ENCODE peak calls at places on chromosomes 4 and X, in eight cellular contexts. One of them, this sample, is unnamed.

GRCh38 chr4:157664726-157665125 is 444.2 kb downstream of the GRIA2 start:
- DNase-seq in upper lobe of right lung: no peak
- DNase-seq in coronary artery: no peak
- DNase-seq in SK-N-SH: no peak
- DNase-seq in lower lobe of right lung: no peak
- DNase-seq in astrocyte of the cerebellum: peak
- DNase-seq in HFF-Myc: no peak
- DNase-seq in GM12878: no peak
- DNase-seq in this sample: no peak

GRCh38 chr4:140094701-140095420 is 59.1 kb downstream of the MAML3 start:
- DNase-seq in coronary artery: no peak
- DNase-seq in HFF-Myc: no peak
- DNase-seq in GM12878: no peak
- DNase-seq in SK-N-SH: peak
- DNase-seq in lower lobe of right lung: peak
- DNase-seq in astrocyte of the cerebellum: no peak
- DNase-seq in upper lobe of right lung: peak
- DNase-seq in this sample: peak

GRCh38 chrX:53831662-53832635 is 145.4 kb upstream of the HUWE1 start:
- DNase-seq in SK-N-SH: peak
- DNase-seq in HFF-Myc: peak
- DNase-seq in GM12878: peak
- DNase-seq in upper lobe of right lung: no peak
- DNase-seq in lower lobe of right lung: no peak
- DNase-seq in coronary artery: no peak
- DNase-seq in astrocyte of the cerebellum: no peak
- DNase-seq in this sample: no peak

GRCh38 chr4:74370912-74371311 is 6.0 kb downstream of the EREG start:
- DNase-seq in lower lobe of right lung: no peak
- DNase-seq in GM12878: no peak
- DNase-seq in SK-N-SH: peak
- DNase-seq in HFF-Myc: peak
- DNase-seq in upper lobe of right lung: no peak
- DNase-seq in coronary artery: no peak
- DNase-seq in astrocyte of the cerebellum: peak
- DNase-seq in this sample: no peak

GRCh38 chr4:184255361-184255760 is 37.7 kb upstream of the ENPP6 start:
- DNase-seq in upper lobe of right lung: no peak
- DNase-seq in HFF-Myc: no peak
- DNase-seq in astrocyte of the cerebellum: no peak
- DNase-seq in GM12878: no peak
- DNase-seq in SK-N-SH: peak
- DNase-seq in lower lobe of right lung: no peak
- DNase-seq in coronary artery: no peak
- DNase-seq in this sample: no peak

GRCh38 chr4:169064281-169064680 is 54.2 kb upstream of the CBR4 start:
- DNase-seq in HFF-Myc: no peak
- DNase-seq in upper lobe of right lung: no peak
- DNase-seq in lower lobe of right lung: no peak
- DNase-seq in astrocyte of the cerebellum: no peak
- DNase-seq in GM12878: no peak
- DNase-seq in SK-N-SH: no peak
- DNase-seq in coronary artery: no peak
- DNase-seq in this sample: no peak

GRCh38 chrX:115448146-115448545 is 112.8 kb upstream of the PLS3 start:
- DNase-seq in HFF-Myc: no peak
- DNase-seq in lower lobe of right lung: no peak
- DNase-seq in astrocyte of the cerebellum: no peak
- DNase-seq in coronary artery: no peak
- DNase-seq in GM12878: no peak
- DNase-seq in upper lobe of right lung: no peak
- DNase-seq in SK-N-SH: no peak
- DNase-seq in this sample: no peak

GRCh38 chrX:31931225-31931624 is 859.4 kb upstream of the FTHL17 start:
- DNase-seq in lower lobe of right lung: no peak
- DNase-seq in upper lobe of right lung: no peak
- DNase-seq in GM12878: no peak
- DNase-seq in astrocyte of the cerebellum: peak
- DNase-seq in HFF-Myc: no peak
- DNase-seq in SK-N-SH: no peak
- DNase-seq in coronary artery: no peak
- DNase-seq in this sample: no peak

GRCh38 chr4:112083587-112084347 is 61.5 kb upstream of the FAM241A start:
- DNase-seq in astrocyte of the cerebellum: no peak
- DNase-seq in SK-N-SH: no peak
- DNase-seq in lower lobe of right lung: no peak
- DNase-seq in upper lobe of right lung: no peak
- DNase-seq in coronary artery: no peak
- DNase-seq in GM12878: no peak
- DNase-seq in HFF-Myc: no peak
- DNase-seq in this sample: no peak

GRCh38 chrX:115561605-115562491 is 874 bp downstream of the PLS3 start:
- DNase-seq in GM12878: no peak
- DNase-seq in coronary artery: peak
- DNase-seq in upper lobe of right lung: peak
- DNase-seq in lower lobe of right lung: peak
- DNase-seq in HFF-Myc: no peak
- DNase-seq in SK-N-SH: peak
- DNase-seq in astrocyte of the cerebellum: no peak
- DNase-seq in this sample: no peak

GRCh38 chrX:135170877-135171519 is at the start of gene CT55:
- DNase-seq in lower lobe of right lung: no peak
- DNase-seq in coronary artery: no peak
- DNase-seq in HFF-Myc: no peak
- DNase-seq in astrocyte of the cerebellum: no peak
- DNase-seq in GM12878: no peak
- DNase-seq in SK-N-SH: peak
- DNase-seq in upper lobe of right lung: no peak
- DNase-seq in this sample: no peak

GRCh38 chr4:113325876-113326615 is 276.6 kb downstream of the ANK2 start:
- DNase-seq in coronary artery: no peak
- DNase-seq in HFF-Myc: no peak
- DNase-seq in GM12878: no peak
- DNase-seq in upper lobe of right lung: no peak
- DNase-seq in SK-N-SH: no peak
- DNase-seq in lower lobe of right lung: no peak
- DNase-seq in astrocyte of the cerebellum: no peak
- DNase-seq in this sample: no peak

GRCh38 chrX:150692837-150693781 is at the start of gene MTMR1:
- DNase-seq in SK-N-SH: peak
- DNase-seq in GM12878: no peak
- DNase-seq in lower lobe of right lung: peak
- DNase-seq in HFF-Myc: no peak
- DNase-seq in upper lobe of right lung: peak
- DNase-seq in coronary artery: no peak
- DNase-seq in astrocyte of the cerebellum: no peak
- DNase-seq in this sample: no peak

GRCh38 chrX:132843387-132843786 is 115.0 kb downstream of the HS6ST2 start:
- DNase-seq in coronary artery: no peak
- DNase-seq in lower lobe of right lung: no peak
- DNase-seq in astrocyte of the cerebellum: no peak
- DNase-seq in SK-N-SH: no peak
- DNase-seq in HFF-Myc: no peak
- DNase-seq in GM12878: no peak
- DNase-seq in upper lobe of right lung: no peak
- DNase-seq in this sample: no peak

GRCh38 chr4:146582864-146583263 is 55.8 kb upstream of the POU4F2 start:
- DNase-seq in GM12878: no peak
- DNase-seq in lower lobe of right lung: no peak
- DNase-seq in coronary artery: no peak
- DNase-seq in astrocyte of the cerebellum: no peak
- DNase-seq in upper lobe of right lung: no peak
- DNase-seq in HFF-Myc: no peak
- DNase-seq in SK-N-SH: no peak
- DNase-seq in this sample: no peak

GRCh38 chr4:138113819-138114415 is 128.2 kb downstream of the SLC7A11 start:
- DNase-seq in upper lobe of right lung: no peak
- DNase-seq in lower lobe of right lung: no peak
- DNase-seq in SK-N-SH: no peak
- DNase-seq in astrocyte of the cerebellum: peak
- DNase-seq in GM12878: no peak
- DNase-seq in HFF-Myc: no peak
- DNase-seq in coronary artery: no peak
- DNase-seq in this sample: no peak

GRCh38 chr4:11904991-11905760 is 476.5 kb upstream of the HS3ST1 start:
- DNase-seq in upper lobe of right lung: no peak
- DNase-seq in coronary artery: no peak
- DNase-seq in HFF-Myc: no peak
- DNase-seq in GM12878: no peak
- DNase-seq in SK-N-SH: no peak
- DNase-seq in astrocyte of the cerebellum: no peak
- DNase-seq in lower lobe of right lung: no peak
- DNase-seq in this sample: no peak

GRCh38 chrX:1283750-1284149 is 15.1 kb downstream of the CSF2RA start:
- DNase-seq in coronary artery: no peak
- DNase-seq in upper lobe of right lung: no peak
- DNase-seq in SK-N-SH: no peak
- DNase-seq in astrocyte of the cerebellum: no peak
- DNase-seq in GM12878: no peak
- DNase-seq in HFF-Myc: no peak
- DNase-seq in lower lobe of right lung: no peak
- DNase-seq in this sample: no peak

DNA sequence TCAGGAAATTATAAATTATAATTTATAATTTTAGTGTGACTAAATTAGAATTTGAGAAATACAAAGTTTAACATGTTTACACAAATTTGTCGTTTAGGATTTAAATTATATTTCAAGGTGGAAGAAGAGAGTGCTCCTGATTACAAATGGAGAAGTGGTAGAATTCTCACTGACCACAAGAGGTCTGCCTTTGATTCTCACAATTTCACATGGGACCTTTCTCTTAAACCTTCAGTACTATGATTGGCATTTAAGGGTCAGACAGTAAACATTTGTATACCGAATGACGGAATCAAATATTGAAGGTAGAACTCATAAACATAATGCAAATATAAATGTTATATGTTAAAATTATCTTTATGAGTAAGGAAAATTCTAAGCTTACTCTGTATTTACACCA is 171.7 kb downstream of the SLIT2 start:
- DNase-seq in coronary artery: no peak
- DNase-seq in GM12878: no peak
- DNase-seq in astrocyte of the cerebellum: no peak
- DNase-seq in HFF-Myc: no peak
- DNase-seq in SK-N-SH: no peak
- DNase-seq in upper lobe of right lung: no peak
- DNase-seq in lower lobe of right lung: no peak
- DNase-seq in this sample: no peak
- TF ChIP-seq CTCF in coronary artery: no peak
- TF ChIP-seq CTCF in GM12878: no peak
- TF ChIP-seq CTCF in astrocyte of the cerebellum: no peak
- TF ChIP-seq CTCF in HFF-Myc: no peak
- TF ChIP-seq CTCF in SK-N-SH: peak
- TF ChIP-seq CTCF in upper lobe of right lung: no peak
- TF ChIP-seq CTCF in lower lobe of right lung: no peak
- TF ChIP-seq CTCF in this sample: no peak

GRCh38 chr4:48546336-48546735 is 56.3 kb downstream of the ZAR1 start:
- DNase-seq in upper lobe of right lung: no peak
- DNase-seq in GM12878: peak
- DNase-seq in SK-N-SH: no peak
- DNase-seq in coronary artery: no peak
- DNase-seq in lower lobe of right lung: no peak
- DNase-seq in astrocyte of the cerebellum: peak
- DNase-seq in HFF-Myc: peak
- DNase-seq in this sample: no peak
- TF ChIP-seq CTCF in upper lobe of right lung: peak
- TF ChIP-seq CTCF in GM12878: peak
- TF ChIP-seq CTCF in SK-N-SH: peak
- TF ChIP-seq CTCF in coronary artery: peak
- TF ChIP-seq CTCF in lower lobe of right lung: peak
- TF ChIP-seq CTCF in astrocyte of the cerebellum: peak
- TF ChIP-seq CTCF in HFF-Myc: peak
- TF ChIP-seq CTCF in this sample: no peak

GRCh38 chr4:7594013-7594412 is 159.3 kb upstream of the PSAPL1 start:
- DNase-seq in astrocyte of the cerebellum: no peak
- DNase-seq in SK-N-SH: peak
- DNase-seq in lower lobe of right lung: no peak
- DNase-seq in upper lobe of right lung: no peak
- DNase-seq in HFF-Myc: no peak
- DNase-seq in GM12878: no peak
- DNase-seq in coronary artery: no peak
- DNase-seq in this sample: no peak
- TF ChIP-seq CTCF in astrocyte of the cerebellum: no peak
- TF ChIP-seq CTCF in SK-N-SH: no peak
- TF ChIP-seq CTCF in lower lobe of right lung: no peak
- TF ChIP-seq CTCF in upper lobe of right lung: no peak
- TF ChIP-seq CTCF in HFF-Myc: peak
- TF ChIP-seq CTCF in GM12878: no peak
- TF ChIP-seq CTCF in coronary artery: no peak
- TF ChIP-seq CTCF in this sample: no peak

GRCh38 chr4:61556277-61556676 is 356.2 kb downstream of the ADGRL3 start:
- DNase-seq in coronary artery: no peak
- DNase-seq in lower lobe of right lung: no peak
- DNase-seq in GM12878: no peak
- DNase-seq in upper lobe of right lung: no peak
- DNase-seq in SK-N-SH: no peak
- DNase-seq in HFF-Myc: no peak
- DNase-seq in astrocyte of the cerebellum: no peak
- DNase-seq in this sample: no peak
- TF ChIP-seq CTCF in coronary artery: no peak
- TF ChIP-seq CTCF in lower lobe of right lung: no peak
- TF ChIP-seq CTCF in GM12878: no peak
- TF ChIP-seq CTCF in upper lobe of right lung: no peak
- TF ChIP-seq CTCF in SK-N-SH: no peak
- TF ChIP-seq CTCF in HFF-Myc: no peak
- TF ChIP-seq CTCF in astrocyte of the cerebellum: no peak
- TF ChIP-seq CTCF in this sample: no peak

DNA sequence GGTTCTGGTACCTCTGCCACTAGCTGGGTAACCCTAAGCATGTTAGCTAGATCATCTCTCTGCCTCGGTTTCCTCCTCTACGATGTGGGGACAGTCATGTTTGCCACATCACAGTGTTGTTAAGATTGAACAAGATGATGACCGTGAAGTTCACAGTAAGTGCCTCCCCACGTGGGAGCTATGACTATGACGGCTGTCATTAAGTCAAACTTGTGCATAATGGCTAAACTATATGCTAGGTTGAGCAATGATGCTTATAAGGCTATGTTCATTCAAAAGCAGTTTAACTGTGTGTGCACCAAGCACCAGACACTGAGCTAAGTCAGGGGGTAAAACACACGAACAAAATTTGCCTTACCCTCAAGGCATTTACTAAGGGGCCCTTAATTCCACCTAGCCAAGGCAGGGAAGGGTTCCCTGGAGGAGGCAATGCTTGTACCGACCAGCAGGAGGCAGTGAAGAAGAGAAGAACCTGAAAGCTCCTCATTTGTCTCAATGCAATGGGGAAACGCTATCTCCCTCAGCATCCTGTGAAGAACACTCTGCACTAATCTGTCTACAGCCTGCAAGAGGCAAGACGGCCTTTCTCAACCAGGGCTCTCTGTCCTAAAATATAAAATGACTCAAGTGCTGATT is 52.9 kb downstream of the MAP7D2 start:
- DNase-seq in lower lobe of right lung: no peak
- DNase-seq in GM12878: no peak
- DNase-seq in SK-N-SH: no peak
- DNase-seq in upper lobe of right lung: no peak
- DNase-seq in coronary artery: no peak
- DNase-seq in HFF-Myc: no peak
- DNase-seq in astrocyte of the cerebellum: no peak
- DNase-seq in this sample: no peak
- TF ChIP-seq CTCF in lower lobe of right lung: no peak
- TF ChIP-seq CTCF in GM12878: peak
- TF ChIP-seq CTCF in SK-N-SH: peak
- TF ChIP-seq CTCF in upper lobe of right lung: no peak
- TF ChIP-seq CTCF in coronary artery: no peak
- TF ChIP-seq CTCF in HFF-Myc: no peak
- TF ChIP-seq CTCF in astrocyte of the cerebellum: peak
- TF ChIP-seq CTCF in this sample: no peak

GRCh38 chrX:155966876-155967275 is 30.6 kb upstream of the IL9R start:
- DNase-seq in SK-N-SH: peak
- DNase-seq in coronary artery: no peak
- DNase-seq in lower lobe of right lung: no peak
- DNase-seq in astrocyte of the cerebellum: no peak
- DNase-seq in GM12878: peak
- DNase-seq in upper lobe of right lung: no peak
- DNase-seq in HFF-Myc: no peak
- DNase-seq in this sample: no peak
- TF ChIP-seq CTCF in SK-N-SH: peak
- TF ChIP-seq CTCF in coronary artery: no peak
- TF ChIP-seq CTCF in lower lobe of right lung: peak
- TF ChIP-seq CTCF in astrocyte of the cerebellum: no peak
- TF ChIP-seq CTCF in GM12878: peak
- TF ChIP-seq CTCF in upper lobe of right lung: peak
- TF ChIP-seq CTCF in HFF-Myc: no peak
- TF ChIP-seq CTCF in this sample: no peak

This sample was measured in right atrium auricular region.